ENCODE peak calls at places on chromosomes 12 and 14, in four cellular contexts. W, S, G and M are unnamed samples.

GRCh38 chr12:121811434-121812319 is 7.9 kb downstream of the SETD1B start:
- DNase-seq in W (peak; percentile 80), G (peak; percentile 78), S (peak; percentile 70), M (peak; percentile 83)

GRCh38 chr14:83217492-83217891 is 1683.8 kb upstream of the SEL1L start:
- DNase-seq in G (no peak), W (no peak), S (no peak), M (no peak)

GRCh38 chr12:117124421-117125274 is 25.4 kb upstream of the TESC start:
- DNase-seq in G (no peak), W (no peak), S (no peak), M (no peak)

GRCh38 chr14:57712101-57712500 is 153.8 kb downstream of the SLC35F4 start:
- DNase-seq in S (no peak), G (no peak), W (no peak), M (no peak)

GRCh38 chr12:127272864-127273263 is 994.1 kb upstream of the TMEM132C start:
- DNase-seq in G (no peak), S (no peak), W (no peak), M (no peak)

GRCh38 chr12:49295087-49296001 is at the start of gene PRPH:
- DNase-seq in S (no peak), W (no peak), G (no peak), M (no peak)

GRCh38 chr14:86652512-86652911 is 1122.6 kb downstream of the FLRT2 start:
- DNase-seq in W (no peak), S (no peak), G (no peak), M (no peak)

GRCh38 chr14:23237772-23238594 is at the start of gene RNF212B:
- DNase-seq in G (peak; percentile 52), W (peak; percentile 82), S (peak; percentile 58), M (peak; percentile 98)

GRCh38 chr12:5047094-5047493 is 3.4 kb downstream of the KCNA5 start:
- DNase-seq in G (no peak), S (no peak), W (no peak), M (no peak)

GRCh38 chr14:73227812-73228781 is 9.2 kb upstream of the PAPLN start:
- DNase-seq in W (peak; percentile 51), S (no peak), G (no peak), M (peak; percentile 40)

GRCh38 chr14:34324363-34324795 is 137.7 kb downstream of the SPTSSA start:
- DNase-seq in W (peak; percentile 9), G (peak; percentile 22), S (no peak), M (no peak)

GRCh38 chr14:75427482-75428229 is at the start of gene JDP2:
- DNase-seq in G (peak; percentile 22), S (peak; percentile 16), W (peak; percentile 99), M (peak; percentile 97)

GRCh38 chr12:125296701-125297100 is 231.5 kb downstream of the AACS start:
- DNase-seq in G (no peak), S (no peak), W (no peak), M (no peak)

GRCh38 chr12:131940121-131940520 is 9.6 kb upstream of the EP400 start:
- DNase-seq in G (no peak), W (no peak), S (no peak), M (peak; percentile 5)

GRCh38 chr14:69321601-69322330 is 61.8 kb downstream of the GALNT16 start:
- DNase-seq in W (no peak), S (no peak), G (no peak), M (no peak)

GRCh38 chr14:93731753-93732152 is 56.5 kb downstream of the PRIMA1 start:
- DNase-seq in S (no peak), W (no peak), G (no peak), M (peak; percentile 62)

GRCh38 chr12:89817501-89818226 is 109.0 kb upstream of the ATP2B1 start:
- DNase-seq in S (no peak), W (no peak), G (no peak), M (no peak)

GRCh38 chr12:12705833-12706520 is 10.0 kb upstream of the GPR19 start:
- DNase-seq in S (peak; percentile 63), G (no peak), W (no peak), M (no peak)

GRCh38 chr14:92356677-92357076 is 33.7 kb downstream of the SLC24A4 start:
- DNase-seq in W (no peak), G (no peak), S (no peak), M (no peak)

GRCh38 chr12:12083688-12084087 is 12.9 kb downstream of the BCL2L14 start:
- DNase-seq in G (no peak), S (no peak), W (no peak), M (no peak)

GRCh38 chr12:116616536-116617248 is 57.5 kb downstream of the MAP1LC3B2 start:
- DNase-seq in G (no peak), S (no peak), W (no peak), M (no peak)

GRCh38 chr12:127162902-127163301 is 1104.1 kb upstream of the TMEM132C start:
- DNase-seq in S (peak; percentile 16), G (no peak), W (peak; percentile 33), M (no peak)

GRCh38 chr12:93050026-93050747 is 121.1 kb upstream of the EEA1 start:
- DNase-seq in G (no peak), S (no peak), W (no peak), M (no peak)